ENCODE peak calls at places on chromosome 1, in ten cellular contexts. U is right lobe of liver, R is sigmoid colon, C is heart left ventricle, X is GM12878, K is psoas muscle, G is body of pancreas, M is tibial artery, V is fibroblast of lung, D is dorsolateral prefrontal cortex. E is an unnamed sample.

GRCh38 chr1:46735708-46736324 is 16.9 kb upstream of the EFCAB14 start:
- DNase-seq in U (no peak), R (no peak), C (no peak), X (no peak), K (no peak), G (peak), M (no peak), V (peak), D (no peak), E (peak)

GRCh38 chr1:31633117-31633516 is 11.6 kb downstream of the PEF1 start:
- DNase-seq in U (no peak), R (no peak), C (no peak), X (no peak), K (peak), G (peak), M (no peak), V (no peak), D (no peak), E (no peak)

GRCh38 chr1:93728480-93729131 is 47.0 kb upstream of the BCAR3 start:
- DNase-seq in U (no peak), R (no peak), C (no peak), X (no peak), K (no peak), G (no peak), M (no peak), V (no peak), D (no peak), E (no peak)

GRCh38 chr1:212691561-212692071 is 8.0 kb downstream of the BATF3 start:
- DNase-seq in U (no peak), R (no peak), C (no peak), X (peak), K (no peak), G (no peak), M (no peak), V (no peak), D (no peak), E (no peak)

GRCh38 chr1:169914534-169914933 is 20.8 kb upstream of the SCYL3 start:
- DNase-seq in U (no peak), R (no peak), C (no peak), X (no peak), K (no peak), G (no peak), M (no peak), V (peak), D (no peak), E (no peak)

GRCh38 chr1:53111073-53111556 is 31.3 kb downstream of the SLC1A7 start:
- DNase-seq in U (peak), R (no peak), C (no peak), X (no peak), K (no peak), G (no peak), M (no peak), V (no peak), D (no peak), E (peak)

GRCh38 chr1:116150368-116150767 is 39.2 kb downstream of the MAB21L3 start:
- DNase-seq in U (no peak), R (no peak), C (no peak), X (no peak), K (no peak), G (no peak), M (no peak), V (no peak), D (no peak), E (no peak)

GRCh38 chr1:228457017-228457395 is 30.2 kb upstream of the RNF187 start:
- DNase-seq in U (no peak), R (no peak), C (no peak), X (no peak), K (no peak), G (no peak), M (no peak), V (no peak), D (no peak), E (no peak)

GRCh38 chr1:201628490-201628889 is 89.6 kb downstream of the NAV1 start:
- DNase-seq in U (no peak), R (no peak), C (no peak), X (no peak), K (no peak), G (no peak), M (no peak), V (no peak), D (peak), E (no peak)

GRCh38 chr1:236185687-236186086 is 43.3 kb downstream of the GPR137B start:
- DNase-seq in U (no peak), R (no peak), C (no peak), X (no peak), K (no peak), G (no peak), M (no peak), V (no peak), D (no peak), E (no peak)

GRCh38 chr1:201376464-201377374 is 761 bp downstream of the TNNT2 start:
- DNase-seq in U (no peak), R (no peak), C (no peak), X (no peak), K (no peak), G (peak), M (no peak), V (peak), D (no peak), E (peak)

DNA sequence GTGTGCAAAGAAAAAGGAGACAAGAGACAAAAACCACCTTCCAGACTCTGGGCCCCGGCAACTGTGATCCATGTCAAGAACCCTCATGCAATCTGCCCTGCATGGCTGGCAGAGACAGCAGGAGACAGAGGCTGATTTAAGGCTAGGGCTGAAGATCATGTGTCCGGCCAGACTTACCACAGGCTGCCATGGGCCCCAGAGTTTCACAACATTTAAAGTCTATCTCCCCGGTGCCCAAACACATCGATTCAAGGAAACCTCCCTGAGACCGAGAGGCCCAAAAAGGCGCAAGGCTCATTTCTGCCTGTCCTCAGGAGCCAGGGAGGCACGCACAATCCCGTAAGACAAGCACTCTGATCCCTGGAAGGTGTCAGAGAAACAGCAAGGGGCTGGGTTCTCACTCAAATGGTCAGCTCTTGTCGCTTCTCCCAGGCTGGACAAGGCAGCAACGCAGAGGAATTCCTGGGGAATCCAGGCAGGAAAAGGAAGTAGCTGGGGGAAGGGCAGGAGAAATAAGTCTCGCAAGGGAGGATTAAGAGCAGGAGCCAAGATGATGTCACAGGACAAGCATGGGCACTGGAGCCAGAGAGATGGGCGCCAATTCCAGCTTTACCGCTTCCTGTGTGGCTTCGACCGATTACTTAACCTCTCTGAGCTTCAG is 70.7 kb downstream of the SSBP3 start:
- DNase-seq in U (peak), R (peak), C (peak), X (no peak), K (peak), G (no peak), M (peak), V (peak), D (no peak), E (peak)
- H3K4me3 ChIP-seq in U (no peak), R (peak), C (no peak), X (no peak), K (peak), G (no peak), M (peak), V (peak), D (no peak), E (peak)

DNA sequence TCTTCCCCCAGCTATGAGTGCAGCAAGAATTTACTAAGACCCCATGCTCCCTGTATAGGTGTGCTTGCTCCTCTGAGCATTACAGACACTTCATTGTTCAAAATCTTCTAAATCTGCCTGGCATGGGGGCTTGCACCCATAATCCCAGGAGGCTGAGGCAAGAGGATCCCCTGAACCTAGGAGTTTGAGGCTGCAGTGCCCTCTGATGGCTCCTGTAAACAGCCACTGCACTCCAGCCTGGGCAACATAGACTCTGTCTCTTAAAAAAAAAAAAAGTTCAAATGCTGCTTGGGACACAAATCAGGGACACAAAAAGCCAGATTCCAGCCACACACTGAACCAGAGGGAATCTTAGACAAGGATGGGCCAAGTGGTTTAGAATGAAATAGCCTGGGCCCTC is 3.4 kb upstream of the ACOT7 start:
- DNase-seq in U (no peak), R (no peak), C (peak), X (no peak), K (no peak), G (no peak), M (no peak), V (no peak), D (no peak), E (no peak)
- TF ChIP-seq CTCF in U (peak), R (no peak), C (no peak), X (peak), K (no peak), G (no peak), M (no peak), V (no peak), D (no peak), E (peak)

GRCh38 chr1:63757334-63757733 is 16.5 kb upstream of the ROR1 start:
- DNase-seq in U (no peak), R (no peak), C (no peak), X (no peak), K (no peak), G (no peak), M (no peak), V (no peak), D (no peak), E (peak)
- H3K4me3 ChIP-seq in U (no peak), R (no peak), C (no peak), X (no peak), K (no peak), G (no peak), M (no peak), V (no peak), D (no peak), E (no peak)

DNA sequence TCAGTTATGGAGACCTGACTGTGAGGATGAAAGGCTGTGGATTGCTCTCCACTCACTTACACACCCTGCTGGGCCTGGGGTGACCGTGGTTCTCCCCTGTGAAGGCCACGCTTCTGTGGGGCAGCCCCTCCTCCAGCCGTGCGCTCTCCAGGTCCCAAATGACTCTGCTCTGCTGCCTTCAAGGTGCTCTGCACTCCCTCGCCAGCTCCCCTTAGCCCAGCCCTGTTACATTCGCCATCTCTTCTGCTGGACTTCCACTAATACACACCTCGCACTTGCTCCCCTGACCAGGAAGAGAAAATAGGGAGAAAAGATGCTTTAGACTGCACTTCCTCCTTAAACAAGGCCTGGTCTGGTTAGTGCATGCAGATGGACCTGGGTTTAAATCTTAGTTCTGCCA is 24.6 kb downstream of the OPTC start:
- DNase-seq in U (no peak), R (no peak), C (no peak), X (no peak), K (no peak), G (no peak), M (no peak), V (no peak), D (no peak), E (no peak)
- TF ChIP-seq CTCF in U (no peak), R (no peak), C (no peak), X (no peak), K (no peak), G (no peak), M (no peak), V (no peak), D (no peak), E (no peak)

DNA sequence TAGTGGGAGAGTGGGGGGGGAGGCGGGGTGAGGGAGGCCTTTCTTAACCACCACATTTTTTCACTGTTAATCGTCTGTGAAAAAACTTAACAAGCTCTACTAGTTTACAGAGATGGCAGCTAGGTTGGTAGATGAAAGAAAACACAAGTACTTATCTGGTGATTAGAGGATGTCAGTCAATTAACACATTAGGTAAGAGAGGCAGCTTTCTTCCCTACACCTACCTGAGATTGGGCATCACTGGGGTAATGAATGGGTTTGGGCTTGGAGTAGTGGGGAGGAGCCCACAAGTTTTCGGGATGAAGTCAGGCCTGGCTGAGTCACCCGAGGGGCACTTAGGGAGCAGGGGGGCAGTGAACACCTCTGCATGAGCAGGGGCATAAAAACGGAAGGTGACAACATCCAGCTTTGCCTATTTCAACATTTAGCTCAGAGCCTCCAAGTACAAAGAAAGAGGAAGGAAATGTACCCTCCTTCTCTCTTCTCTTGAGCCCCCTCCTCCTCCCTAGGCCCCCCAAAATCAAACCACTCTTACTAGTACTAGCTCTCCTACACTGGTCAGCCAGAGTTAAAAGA is 2.5 kb downstream of the LBR start:
- DNase-seq in U (no peak), R (no peak), C (no peak), X (no peak), K (no peak), G (no peak), M (no peak), V (peak), D (no peak), E (peak)
- H3K4me3 ChIP-seq in U (no peak), R (peak), C (no peak), X (peak), K (no peak), G (no peak), M (peak), V (no peak), D (no peak), E (peak)

DNA sequence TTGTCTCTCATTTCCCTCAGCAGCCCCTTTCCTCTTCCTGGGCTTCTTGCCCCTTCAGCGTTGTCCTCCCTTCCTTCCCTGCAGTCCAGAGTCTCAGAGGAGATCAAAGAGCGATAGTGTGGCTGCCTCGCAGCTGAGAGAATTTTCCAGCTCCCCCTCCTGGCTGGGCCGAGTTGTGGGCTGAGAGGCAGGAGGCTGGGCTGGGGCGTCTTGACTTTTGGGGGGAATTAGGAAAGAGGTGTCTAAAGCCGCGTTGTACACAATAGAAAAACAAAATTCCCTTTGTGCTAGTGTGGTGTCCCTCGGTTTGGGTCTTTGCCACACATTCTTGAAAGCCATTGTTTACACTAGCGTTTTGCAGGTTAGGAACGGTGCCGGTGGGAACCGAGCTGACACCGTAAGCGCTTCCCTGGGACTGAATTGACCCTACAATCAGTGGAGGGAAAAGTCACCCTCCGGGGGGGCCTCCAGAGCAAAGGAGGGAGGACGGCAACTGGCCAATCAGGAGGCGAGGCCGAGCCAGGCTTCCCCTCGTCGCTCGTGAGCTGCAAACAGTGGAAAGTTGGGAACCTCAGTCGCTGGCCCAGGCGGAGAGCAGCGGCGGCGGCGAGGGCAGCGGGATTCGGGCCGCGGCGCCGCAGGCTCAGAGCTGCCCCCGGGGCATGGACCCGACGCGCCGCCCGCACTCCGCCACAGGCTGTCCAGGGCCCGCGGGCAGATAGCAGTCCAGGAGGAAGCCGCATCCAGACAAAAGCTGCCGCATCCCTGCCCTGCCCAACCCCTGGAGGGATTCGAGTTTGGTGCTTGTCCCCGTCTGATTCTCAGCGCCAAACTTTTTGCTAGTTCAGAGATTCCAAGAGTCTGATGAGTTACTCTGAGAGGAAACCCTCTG is at the start of gene HMCN1:
- DNase-seq in U (peak), R (peak), C (peak), X (no peak), K (peak), G (peak), M (peak), V (peak), D (peak), E (peak)
- TF ChIP-seq CTCF in U (peak), R (no peak), C (no peak), X (no peak), K (no peak), G (no peak), M (peak), V (peak), D (peak), E (peak)

DNA sequence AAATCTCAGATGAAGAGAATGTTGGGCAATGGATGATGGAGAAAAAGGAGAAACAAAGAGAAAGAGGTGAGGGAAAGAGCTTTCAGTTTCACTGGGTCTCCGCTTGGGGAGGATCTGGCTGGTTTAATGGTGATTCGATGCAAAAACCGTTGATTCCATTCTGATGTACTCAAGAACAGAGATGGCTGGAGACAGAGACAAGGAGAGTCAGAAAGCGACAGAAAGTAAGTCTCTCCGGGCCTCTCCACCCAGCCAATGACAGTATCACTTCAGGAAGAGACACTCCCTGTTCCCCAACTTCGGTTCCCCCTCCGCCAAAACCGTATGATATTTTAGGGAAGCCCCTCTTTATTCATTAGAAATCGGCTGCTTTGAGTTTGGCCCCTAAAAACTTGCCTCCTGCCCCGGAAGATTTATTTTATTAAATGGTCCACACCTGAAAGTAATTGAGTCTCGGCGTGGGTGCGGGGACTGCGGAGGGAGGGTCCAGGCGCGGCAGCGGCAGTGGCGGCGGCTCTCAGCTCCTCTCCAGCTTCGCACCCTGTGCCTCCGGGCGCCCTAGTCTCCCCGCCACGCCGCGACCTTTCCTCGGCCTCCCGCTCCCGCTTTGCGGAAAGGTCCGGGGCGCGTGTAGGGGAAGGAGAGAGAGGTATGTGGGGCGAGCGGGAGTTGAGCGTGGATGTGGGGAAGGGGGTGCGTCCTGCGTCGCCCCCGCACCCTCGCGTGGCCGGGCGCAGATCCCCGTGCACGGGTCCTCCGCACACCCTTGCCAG is 13.2 kb upstream of the ALX3 start:
- DNase-seq in U (no peak), R (no peak), C (no peak), X (no peak), K (no peak), G (no peak), M (no peak), V (peak), D (no peak), E (no peak)
- H3K4me3 ChIP-seq in U (peak), R (peak), C (peak), X (peak), K (peak), G (no peak), M (peak), V (peak), D (peak), E (peak)